ENCODE peak calls at places on chromosomes 1 and 21, in ten cellular contexts. One of them, this sample, is unnamed. For H3K4me1, the result is how much of the 10 kb centered on the place peaks cover.

GRCh38 chr1:27603320-27603961 is 503 bp downstream of the AHDC1 start:
- DNase-seq in CD8-positive, alpha-beta memory T cell: peak
- DNase-seq in cardiac muscle cell: no peak
- DNase-seq in keratinocyte: no peak
- DNase-seq in GM23338: peak
- DNase-seq in transverse colon: peak
- DNase-seq in heart right ventricle: no peak
- DNase-seq in osteoblast: peak
- DNase-seq in IMR-90: no peak
- DNase-seq in BE2C: no peak
- DNase-seq in this sample: peak

GRCh38 chr1:145871994-145872411 is 13.1 kb upstream of the PIAS3 start:
- DNase-seq in CD8-positive, alpha-beta memory T cell: no peak
- DNase-seq in cardiac muscle cell: peak
- DNase-seq in keratinocyte: no peak
- DNase-seq in GM23338: peak
- DNase-seq in transverse colon: peak
- DNase-seq in heart right ventricle: peak
- DNase-seq in osteoblast: no peak
- DNase-seq in IMR-90: peak
- DNase-seq in BE2C: no peak
- DNase-seq in this sample: peak

GRCh38 chr1:211519602-211520001 is 27.6 kb upstream of the RD3 start:
- DNase-seq in CD8-positive, alpha-beta memory T cell: no peak
- DNase-seq in cardiac muscle cell: no peak
- DNase-seq in keratinocyte: no peak
- DNase-seq in GM23338: no peak
- DNase-seq in transverse colon: no peak
- DNase-seq in heart right ventricle: no peak
- DNase-seq in osteoblast: no peak
- DNase-seq in IMR-90: no peak
- DNase-seq in BE2C: no peak
- DNase-seq in this sample: no peak

GRCh38 chr1:195019385-195019784 is 1588.9 kb downstream of the KCNT2 start:
- DNase-seq in CD8-positive, alpha-beta memory T cell: no peak
- DNase-seq in cardiac muscle cell: no peak
- DNase-seq in keratinocyte: no peak
- DNase-seq in GM23338: no peak
- DNase-seq in transverse colon: no peak
- DNase-seq in heart right ventricle: no peak
- DNase-seq in osteoblast: no peak
- DNase-seq in IMR-90: peak
- DNase-seq in BE2C: no peak
- DNase-seq in this sample: no peak

GRCh38 chr1:67211589-67212563 is 45.6 kb downstream of the IL23R start:
- DNase-seq in CD8-positive, alpha-beta memory T cell: peak
- DNase-seq in cardiac muscle cell: peak
- DNase-seq in keratinocyte: no peak
- DNase-seq in GM23338: peak
- DNase-seq in transverse colon: peak
- DNase-seq in heart right ventricle: peak
- DNase-seq in osteoblast: peak
- DNase-seq in IMR-90: peak
- DNase-seq in BE2C: peak
- DNase-seq in this sample: no peak

GRCh38 chr1:63835075-63835633 is 61.3 kb downstream of the ROR1 start:
- DNase-seq in CD8-positive, alpha-beta memory T cell: no peak
- DNase-seq in cardiac muscle cell: no peak
- DNase-seq in keratinocyte: no peak
- DNase-seq in GM23338: no peak
- DNase-seq in transverse colon: no peak
- DNase-seq in heart right ventricle: no peak
- DNase-seq in osteoblast: no peak
- DNase-seq in IMR-90: peak
- DNase-seq in BE2C: peak
- DNase-seq in this sample: no peak

GRCh38 chr1:234924450-234925355 is 203.9 kb downstream of the TOMM20 start:
- DNase-seq in CD8-positive, alpha-beta memory T cell: peak
- DNase-seq in cardiac muscle cell: no peak
- DNase-seq in keratinocyte: no peak
- DNase-seq in GM23338: no peak
- DNase-seq in transverse colon: no peak
- DNase-seq in heart right ventricle: no peak
- DNase-seq in osteoblast: no peak
- DNase-seq in IMR-90: no peak
- DNase-seq in BE2C: no peak
- DNase-seq in this sample: no peak

GRCh38 chr1:236575523-236575922 is 28.8 kb downstream of the HEATR1 start:
- DNase-seq in CD8-positive, alpha-beta memory T cell: no peak
- DNase-seq in cardiac muscle cell: peak
- DNase-seq in keratinocyte: no peak
- DNase-seq in GM23338: no peak
- DNase-seq in transverse colon: no peak
- DNase-seq in heart right ventricle: no peak
- DNase-seq in osteoblast: no peak
- DNase-seq in IMR-90: peak
- DNase-seq in BE2C: no peak
- DNase-seq in this sample: no peak

GRCh38 chr1:172758242-172758641 is 99.3 kb downstream of the FASLG start:
- DNase-seq in CD8-positive, alpha-beta memory T cell: no peak
- DNase-seq in cardiac muscle cell: no peak
- DNase-seq in keratinocyte: no peak
- DNase-seq in GM23338: no peak
- DNase-seq in transverse colon: no peak
- DNase-seq in heart right ventricle: no peak
- DNase-seq in osteoblast: no peak
- DNase-seq in IMR-90: no peak
- DNase-seq in BE2C: no peak
- DNase-seq in this sample: no peak

GRCh38 chr1:212497553-212497952 is 64.8 kb downstream of the NENF start:
- DNase-seq in CD8-positive, alpha-beta memory T cell: no peak
- DNase-seq in cardiac muscle cell: no peak
- DNase-seq in keratinocyte: no peak
- DNase-seq in GM23338: no peak
- DNase-seq in transverse colon: no peak
- DNase-seq in heart right ventricle: no peak
- DNase-seq in osteoblast: no peak
- DNase-seq in IMR-90: no peak
- DNase-seq in BE2C: no peak
- DNase-seq in this sample: no peak

GRCh38 chr1:104987210-104987609 is 1237.5 kb downstream of the AMY1C start:
- DNase-seq in CD8-positive, alpha-beta memory T cell: no peak
- DNase-seq in cardiac muscle cell: no peak
- DNase-seq in keratinocyte: no peak
- DNase-seq in GM23338: no peak
- DNase-seq in transverse colon: no peak
- DNase-seq in heart right ventricle: no peak
- DNase-seq in osteoblast: no peak
- DNase-seq in IMR-90: no peak
- DNase-seq in BE2C: no peak
- DNase-seq in this sample: no peak

GRCh38 chr1:240607006-240607405 is 4.9 kb downstream of the GREM2 start:
- DNase-seq in CD8-positive, alpha-beta memory T cell: no peak
- DNase-seq in cardiac muscle cell: no peak
- DNase-seq in keratinocyte: no peak
- DNase-seq in GM23338: no peak
- DNase-seq in transverse colon: peak
- DNase-seq in heart right ventricle: no peak
- DNase-seq in osteoblast: no peak
- DNase-seq in IMR-90: peak
- DNase-seq in BE2C: no peak
- DNase-seq in this sample: no peak

GRCh38 chr1:43951021-43951985 is 4.6 kb downstream of the IPO13 start:
- DNase-seq in CD8-positive, alpha-beta memory T cell: no peak
- DNase-seq in cardiac muscle cell: no peak
- DNase-seq in keratinocyte: no peak
- DNase-seq in GM23338: no peak
- DNase-seq in transverse colon: no peak
- DNase-seq in heart right ventricle: no peak
- DNase-seq in osteoblast: peak
- DNase-seq in IMR-90: peak
- DNase-seq in BE2C: no peak
- DNase-seq in this sample: no peak

DNA sequence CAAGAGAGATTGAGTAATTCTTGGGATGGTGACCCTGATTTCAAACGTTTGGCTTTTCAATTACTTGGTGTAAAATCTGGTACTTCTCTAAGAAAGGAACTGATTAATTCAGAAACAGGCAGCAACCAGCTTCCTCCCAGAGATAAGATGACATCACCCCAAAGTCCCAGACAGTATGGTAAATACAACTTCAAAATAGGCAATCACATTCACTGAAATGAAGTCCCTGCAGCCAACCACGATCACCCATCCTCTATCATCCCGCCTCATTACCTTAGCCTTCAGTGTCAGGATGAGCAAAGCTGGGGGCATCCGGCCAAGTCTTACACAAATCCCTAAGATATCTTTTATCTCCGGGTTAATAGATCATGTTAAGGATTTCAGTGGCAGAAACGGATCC is 26.4 kb upstream of the RUNX1 start:
- DNase-seq in CD8-positive, alpha-beta memory T cell: no peak
- DNase-seq in cardiac muscle cell: peak
- DNase-seq in keratinocyte: peak
- DNase-seq in GM23338: no peak
- DNase-seq in transverse colon: no peak
- DNase-seq in heart right ventricle: no peak
- DNase-seq in osteoblast: no peak
- DNase-seq in IMR-90: peak
- DNase-seq in BE2C: no peak
- DNase-seq in this sample: peak
- H3K4me1 ChIP-seq in CD8-positive, alpha-beta memory T cell: under half
- H3K4me1 ChIP-seq in cardiac muscle cell: under half
- H3K4me1 ChIP-seq in keratinocyte: under half
- H3K4me1 ChIP-seq in GM23338: under half
- H3K4me1 ChIP-seq in transverse colon: under half
- H3K4me1 ChIP-seq in heart right ventricle: under half
- H3K4me1 ChIP-seq in osteoblast: under half
- H3K4me1 ChIP-seq in IMR-90: under half
- H3K4me1 ChIP-seq in BE2C: under half
- H3K4me1 ChIP-seq in this sample: under half

DNA sequence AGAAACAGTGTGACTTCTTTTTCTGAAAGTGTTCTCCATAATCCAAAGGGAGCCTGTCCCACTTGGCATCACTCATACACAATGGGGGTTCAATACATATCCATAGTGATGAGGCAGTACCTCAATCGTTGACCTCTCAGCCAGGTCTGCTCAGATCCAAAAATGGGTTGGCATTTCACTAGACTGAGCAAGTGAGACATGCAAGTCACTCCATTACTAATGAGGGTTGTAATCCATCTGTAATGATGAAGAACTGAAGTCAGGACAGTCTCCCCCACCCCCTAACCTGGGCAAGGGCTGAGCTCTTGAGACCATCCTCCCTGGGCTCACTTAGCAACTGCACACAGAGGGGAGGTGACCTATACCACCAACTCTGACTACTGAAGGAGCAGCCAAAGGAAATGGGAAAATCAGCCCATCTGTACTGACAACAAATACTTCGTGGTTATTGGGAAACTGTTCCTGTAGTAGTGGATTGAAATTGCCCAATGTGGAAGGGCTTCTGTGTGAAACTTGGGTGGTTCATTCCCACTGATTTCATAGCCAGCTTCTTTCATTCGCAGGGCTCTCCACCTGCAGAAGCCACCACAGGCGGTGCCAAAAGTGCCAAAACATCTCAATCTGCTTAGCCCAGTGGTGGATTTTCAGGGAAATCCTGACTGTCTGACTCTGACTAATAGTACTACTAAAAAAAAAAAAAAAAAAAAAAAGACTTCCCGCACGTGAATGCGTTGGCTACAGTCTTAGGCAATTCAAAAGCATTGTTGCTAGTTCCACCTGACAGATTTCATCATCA is 5.0 kb downstream of the NGF start:
- DNase-seq in CD8-positive, alpha-beta memory T cell: no peak
- DNase-seq in cardiac muscle cell: peak
- DNase-seq in keratinocyte: peak
- DNase-seq in GM23338: peak
- DNase-seq in transverse colon: no peak
- DNase-seq in heart right ventricle: no peak
- DNase-seq in osteoblast: no peak
- DNase-seq in IMR-90: peak
- DNase-seq in BE2C: no peak
- DNase-seq in this sample: peak
- H3K4me1 ChIP-seq in CD8-positive, alpha-beta memory T cell: under half
- H3K4me1 ChIP-seq in cardiac muscle cell: under half
- H3K4me1 ChIP-seq in keratinocyte: under half
- H3K4me1 ChIP-seq in GM23338: under half
- H3K4me1 ChIP-seq in transverse colon: under half
- H3K4me1 ChIP-seq in heart right ventricle: half or more
- H3K4me1 ChIP-seq in osteoblast: half or more
- H3K4me1 ChIP-seq in IMR-90: under half
- H3K4me1 ChIP-seq in BE2C: under half
- H3K4me1 ChIP-seq in this sample: under half

DNA sequence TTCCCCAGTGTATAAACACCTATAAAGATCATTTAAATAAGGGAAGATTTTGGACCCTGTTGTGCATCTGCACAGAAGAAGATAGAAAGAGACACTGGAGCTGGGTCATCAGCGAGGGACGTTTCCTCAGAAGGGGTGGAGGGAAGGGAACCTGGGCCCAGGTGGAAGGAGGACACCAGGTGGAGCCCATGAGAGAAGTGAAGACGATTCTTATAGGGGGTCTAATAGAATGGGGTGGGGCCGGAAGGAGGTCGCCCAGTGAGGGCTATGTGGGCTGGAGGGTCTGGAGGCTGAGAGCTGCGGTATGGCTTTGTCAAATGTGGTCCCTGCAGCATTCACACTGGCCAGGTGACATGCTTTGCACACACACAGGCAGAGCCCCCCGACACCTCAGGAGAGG is 13.7 kb downstream of the KIRREL1 start:
- DNase-seq in CD8-positive, alpha-beta memory T cell: no peak
- DNase-seq in cardiac muscle cell: no peak
- DNase-seq in keratinocyte: no peak
- DNase-seq in GM23338: peak
- DNase-seq in transverse colon: no peak
- DNase-seq in heart right ventricle: no peak
- DNase-seq in osteoblast: no peak
- DNase-seq in IMR-90: no peak
- DNase-seq in BE2C: no peak
- DNase-seq in this sample: no peak
- H3K4me1 ChIP-seq in CD8-positive, alpha-beta memory T cell: under half
- H3K4me1 ChIP-seq in cardiac muscle cell: half or more
- H3K4me1 ChIP-seq in keratinocyte: half or more
- H3K4me1 ChIP-seq in GM23338: half or more
- H3K4me1 ChIP-seq in transverse colon: under half
- H3K4me1 ChIP-seq in heart right ventricle: half or more
- H3K4me1 ChIP-seq in osteoblast: half or more
- H3K4me1 ChIP-seq in IMR-90: half or more
- H3K4me1 ChIP-seq in BE2C: under half
- H3K4me1 ChIP-seq in this sample: under half

DNA sequence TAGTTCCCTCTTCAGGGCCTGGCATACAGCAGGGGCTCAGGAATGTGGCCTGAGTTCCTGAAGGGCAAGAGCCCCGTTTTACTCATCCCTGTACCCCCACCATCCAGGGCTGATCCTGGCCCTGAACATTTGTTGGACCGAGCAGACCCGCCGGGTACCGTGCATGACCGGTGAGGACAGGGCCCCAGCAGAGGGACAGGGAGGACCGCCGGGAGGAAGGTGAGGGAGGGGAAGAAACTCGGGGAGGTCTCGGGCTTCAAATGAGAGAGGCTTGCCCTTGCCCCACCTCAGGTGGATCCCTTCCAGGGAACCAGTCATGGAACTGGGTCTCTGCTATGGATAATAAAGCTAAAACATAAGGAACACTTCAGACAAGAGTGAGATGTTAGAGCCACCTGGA is 167.8 kb upstream of the KLHDC7A start:
- DNase-seq in CD8-positive, alpha-beta memory T cell: no peak
- DNase-seq in cardiac muscle cell: no peak
- DNase-seq in keratinocyte: no peak
- DNase-seq in GM23338: no peak
- DNase-seq in transverse colon: no peak
- DNase-seq in heart right ventricle: no peak
- DNase-seq in osteoblast: no peak
- DNase-seq in IMR-90: no peak
- DNase-seq in BE2C: no peak
- DNase-seq in this sample: no peak
- H3K4me1 ChIP-seq in CD8-positive, alpha-beta memory T cell: under half
- H3K4me1 ChIP-seq in cardiac muscle cell: under half
- H3K4me1 ChIP-seq in keratinocyte: under half
- H3K4me1 ChIP-seq in GM23338: under half
- H3K4me1 ChIP-seq in transverse colon: under half
- H3K4me1 ChIP-seq in heart right ventricle: under half
- H3K4me1 ChIP-seq in osteoblast: under half
- H3K4me1 ChIP-seq in IMR-90: under half
- H3K4me1 ChIP-seq in BE2C: under half
- H3K4me1 ChIP-seq in this sample: under half